ENCODE peak calls at places on chromosomes 13 and 19, in five cellular contexts. E, V, L, W and Y are unnamed samples.

GRCh38 chr13:31898383-31899071 is 133.0 kb upstream of the FRY start:
- DNase-seq in E (no peak), V (no peak), W (no peak), L (no peak), Y (no peak)

GRCh38 chr13:110274687-110275086 is 32.3 kb downstream of the COL4A1 start:
- DNase-seq in L (no peak), V (no peak), E (no peak), W (no peak), Y (peak; percentile 86)

GRCh38 chr19:9811139-9811538 is 7.7 kb downstream of the FBXL12 start:
- DNase-seq in V (no peak), W (no peak), L (no peak), E (no peak), Y (no peak)

GRCh38 chr13:48489003-48489402 is 43.9 kb downstream of the RCBTB2 start:
- DNase-seq in E (no peak), W (no peak), L (no peak), V (no peak), Y (no peak)

GRCh38 chr19:808176-808741 is 11.0 kb downstream of the PTBP1 start:
- DNase-seq in E (no peak), W (no peak), V (no peak), L (no peak), Y (no peak)

GRCh38 chr19:31470229-31470939 is 121.1 kb upstream of the TSHZ3 start:
- DNase-seq in L (no peak), V (no peak), E (no peak), W (no peak), Y (peak; percentile 79)

GRCh38 chr19:18119243-18120105 is 21.9 kb downstream of the MAST3 start:
- DNase-seq in W (no peak), V (no peak), L (no peak), E (no peak), Y (no peak)

GRCh38 chr13:65679240-65679639 is 1550.9 kb downstream of the PCDH9 start:
- DNase-seq in W (no peak), E (no peak), L (no peak), V (no peak), Y (no peak)

GRCh38 chr19:16141043-16141442 is 2.4 kb upstream of the HSH2D start:
- DNase-seq in W (no peak), L (no peak), V (no peak), E (no peak), Y (no peak)

GRCh38 chr13:78593652-78594494 is 9.5 kb downstream of the POU4F1 start:
- DNase-seq in L (no peak), E (no peak), V (no peak), W (no peak), Y (no peak)

GRCh38 chr19:47230122-47230920 is 678 bp downstream of the BBC3 start:
- DNase-seq in V (no peak), E (peak; percentile 85), W (peak; percentile 80), L (no peak), Y (no peak)

GRCh38 chr19:34667349-34668076 is 9.4 kb downstream of the SCGB2B2 start:
- DNase-seq in V (no peak), E (no peak), W (no peak), L (no peak), Y (no peak)

GRCh38 chr13:102461302-102461701 is 59.5 kb upstream of the FGF14 start:
- DNase-seq in E (no peak), V (no peak), W (no peak), L (no peak), Y (no peak)

GRCh38 chr13:67123165-67123564 is 107.0 kb downstream of the PCDH9 start:
- DNase-seq in L (no peak), V (no peak), W (no peak), E (no peak), Y (no peak)

GRCh38 chr13:112616586-112617381 is 28.8 kb upstream of the TUBGCP3 start:
- DNase-seq in L (no peak), E (peak; percentile 27), W (peak; percentile 49), V (no peak), Y (peak; percentile 89)

GRCh38 chr19:13181747-13182388 is 31.7 kb downstream of the IER2 start:
- DNase-seq in L (no peak), W (no peak), E (peak; percentile 76), V (no peak), Y (no peak)

GRCh38 chr19:23957660-23958281 is 43.1 kb downstream of the ZNF726 start:
- DNase-seq in W (no peak), L (no peak), V (no peak), E (no peak), Y (no peak)

GRCh38 chr19:289651-290538 is 1.3 kb downstream of the PLPP2 start:
- DNase-seq in V (peak; percentile 22), E (peak; percentile 74), L (no peak), W (peak; percentile 57), Y (no peak)

GRCh38 chr13:113742445-113743120 is 16.4 kb upstream of the TMEM255B start:
- DNase-seq in W (no peak), V (no peak), E (no peak), L (no peak), Y (no peak)

GRCh38 chr19:3606690-3607289 is at the start of gene TBXA2R:
- DNase-seq in L (peak; percentile 52), V (no peak), W (no peak), E (peak; percentile 80), Y (no peak)

DNA sequence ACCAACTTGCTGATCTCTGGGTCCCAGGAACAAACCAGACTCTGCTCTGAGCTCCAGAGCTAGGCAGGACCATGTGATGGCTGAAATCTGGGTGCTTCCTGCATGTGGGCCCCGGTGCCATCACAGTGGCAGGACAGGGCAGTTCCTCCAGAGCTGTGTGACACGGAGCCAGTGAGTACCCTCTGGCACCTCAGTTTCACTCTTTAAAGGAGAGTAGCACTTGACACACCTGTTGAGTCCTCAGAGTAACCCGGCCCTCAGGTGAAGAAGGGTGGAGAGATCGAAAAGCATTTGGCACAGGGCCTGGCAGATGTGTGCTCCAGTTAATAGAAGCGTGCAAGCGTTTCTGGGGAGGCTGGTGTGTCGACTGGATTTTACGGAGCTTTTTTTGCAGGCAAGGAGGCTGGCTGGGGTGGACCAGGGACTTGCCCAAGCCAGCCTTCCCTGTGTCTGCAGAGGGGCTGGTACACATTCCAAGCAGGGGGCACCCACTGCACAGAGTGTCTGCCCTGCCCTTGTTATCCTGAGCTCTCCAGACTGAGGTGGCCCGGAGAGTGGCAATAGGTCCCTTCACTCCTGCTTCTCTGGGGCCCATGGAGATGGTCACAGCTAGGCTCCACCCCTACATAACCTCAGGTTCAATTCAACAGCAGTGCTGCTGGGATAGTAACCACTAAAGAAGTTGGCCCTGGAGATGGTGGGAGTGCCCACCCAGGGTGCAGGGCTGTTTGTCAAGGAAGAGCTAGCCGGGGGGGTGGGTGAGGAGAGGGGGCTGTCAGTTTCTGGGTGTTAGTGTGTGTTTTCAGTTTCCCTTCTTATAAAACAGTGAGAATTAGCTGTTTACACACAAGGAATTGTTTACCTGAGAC is 8.3 kb downstream of the RPS19 start:
- DNase-seq in L (no peak), E (no peak), W (no peak), V (no peak), Y (no peak)
- H3K4me3 ChIP-seq in L (no peak overlapping the region), E (no peak overlapping the region), W (no peak overlapping the region), V (no peak overlapping the region), Y (no peak overlapping the region)

DNA sequence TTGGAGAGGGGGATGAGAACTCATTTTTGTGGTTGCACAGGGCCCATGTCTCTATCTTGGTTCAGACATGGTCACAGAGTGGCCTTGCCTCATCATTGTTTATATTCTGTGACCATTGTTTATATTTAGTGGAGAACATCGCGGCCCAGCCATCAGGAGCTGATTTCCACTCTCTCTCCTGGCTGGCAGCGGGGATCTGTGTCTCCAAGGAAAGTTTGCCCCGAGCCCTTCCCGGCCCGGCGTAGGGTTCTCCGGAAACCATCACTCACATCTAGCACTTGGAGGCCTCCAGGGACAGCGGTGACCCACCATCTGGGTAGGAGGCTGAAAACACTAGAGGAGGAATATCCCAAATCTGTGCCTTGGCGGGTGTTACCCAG is 822 bp upstream of the ZNF358 start:
- DNase-seq in E (peak; percentile 45), V (no peak), L (peak; percentile 79), W (no peak), Y (no peak)
- H3K4me3 ChIP-seq in E (no peak overlapping the region), V (no peak overlapping the region), L (peak overlapping the region; percentile 76), W (no peak overlapping the region), Y (peak overlapping the region; percentile 77)

GRCh38 chr19:6767357-6768235 is at the start of gene SH2D3A:
- DNase-seq in V (no peak), W (peak; percentile 95), E (peak; percentile 98), L (no peak), Y (no peak)
- H3K4me3 ChIP-seq in V (peak within 1 kb of the TSS; percentile 12), W (peak within 1 kb of the TSS; percentile 80), E (peak within 1 kb of the TSS; percentile 37), L (peak within 1 kb of the TSS; percentile 62), Y (peak within 1 kb of the TSS; percentile 37)

DNA sequence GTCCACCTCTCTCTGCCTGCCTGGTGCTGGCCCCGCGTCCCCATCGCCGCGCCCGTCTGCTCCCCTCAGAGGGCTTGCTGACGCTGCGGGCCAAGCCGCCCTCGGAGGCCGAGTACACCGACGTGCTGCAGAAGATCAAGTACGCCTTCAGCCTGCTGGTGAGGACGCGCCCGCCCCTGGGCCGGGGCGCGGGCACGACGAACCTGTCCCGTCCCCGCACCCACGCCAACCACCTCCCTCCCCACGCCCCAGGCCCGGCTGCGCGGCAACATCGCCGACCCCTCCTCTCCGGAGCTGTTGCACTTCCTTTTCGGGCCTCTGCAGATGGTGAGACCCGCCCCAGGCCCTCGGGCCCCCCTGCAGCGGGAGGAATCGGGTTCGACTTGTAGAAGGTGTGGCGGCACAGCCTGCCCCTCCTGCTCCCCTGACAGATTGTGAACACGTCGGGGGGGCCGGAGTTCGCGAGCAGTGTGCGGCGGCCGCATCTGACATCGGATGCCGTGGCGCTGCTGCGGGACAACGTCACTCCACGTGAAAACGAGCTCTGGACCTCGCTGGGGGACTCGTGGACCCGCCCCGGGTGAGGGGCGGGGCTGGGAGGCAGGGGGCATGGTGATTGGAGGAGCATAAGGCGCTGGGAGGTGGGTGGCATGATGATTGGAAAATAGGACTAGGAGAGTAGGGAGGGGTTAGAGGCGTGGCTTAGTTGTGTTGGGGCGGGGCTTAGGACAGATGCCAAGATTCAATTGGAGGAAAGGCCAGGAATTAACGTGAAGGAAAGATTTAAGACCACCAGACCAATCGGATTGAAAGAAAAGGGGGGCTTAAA is 6.6 kb downstream of the EPS8L1 start:
- DNase-seq in W (no peak), E (no peak), L (no peak), V (no peak), Y (no peak)
- H3K4me3 ChIP-seq in W (no peak overlapping the region), E (no peak overlapping the region), L (peak overlapping the region; percentile 75), V (no peak overlapping the region), Y (peak overlapping the region; percentile 39)